ENCODE peak calls at places on chromosome 7, in seven cellular contexts. G is activated naive CD4-positive, alpha-beta T cell treated with anti-CD3 and anti-CD28 coated beads for 36 hours; H is epithelial cell of esophagus; D is germinal center; Z is GM19239; X is Calu3; E is H7. Y is an unnamed sample.

GRCh38 chr7:41010967-41011366 is 691.9 kb downstream of the INHBA start:
- DNase-seq in G (no peak), H (peak; percentile 8), D (no peak), Z (no peak), X (no peak), E (no peak), Y (no peak)

GRCh38 chr7:1809601-1810258 is 139.7 kb downstream of the ELFN1 start:
- DNase-seq in G (no peak), H (no peak), D (no peak), Z (no peak), X (no peak), E (peak; percentile 59), Y (no peak)

GRCh38 chr7:80659120-80660055 is 20.9 kb downstream of the CD36 start:
- DNase-seq in G (no peak), H (peak; percentile 43), D (peak; percentile 2), Z (no peak), X (no peak), E (peak; percentile 1), Y (peak; percentile 23)

GRCh38 chr7:150502519-150502918 is 12.2 kb upstream of the GIMAP7 start:
- DNase-seq in G (peak; percentile 69), H (no peak), D (no peak), Z (no peak), X (no peak), E (no peak), Y (no peak)

GRCh38 chr7:131556912-131557457 is 557 bp upstream of the PODXL start:
- DNase-seq in G (no peak), H (no peak), D (no peak), Z (no peak), X (no peak), E (no peak), Y (no peak)

GRCh38 chr7:114622189-114622588 is 207.6 kb downstream of the FOXP2 start:
- DNase-seq in G (no peak), H (no peak), D (no peak), Z (no peak), X (no peak), E (no peak), Y (no peak)

GRCh38 chr7:158428842-158429753 is 158.5 kb downstream of the PTPRN2 start:
- DNase-seq in G (no peak), H (no peak), D (no peak), Z (no peak), X (no peak), E (peak; percentile 62), Y (no peak)

GRCh38 chr7:121099572-121099971 is 111.1 kb downstream of the CPED1 start:
- DNase-seq in G (no peak), H (no peak), D (no peak), Z (no peak), X (no peak), E (peak; percentile 1), Y (no peak)

GRCh38 chr7:82722946-82723345 is 279.4 kb upstream of the CACNA2D1 start:
- DNase-seq in G (no peak), H (no peak), D (no peak), Z (no peak), X (no peak), E (no peak), Y (no peak)

GRCh38 chr7:78368781-78369180 is 570.2 kb downstream of the PHTF2 start:
- DNase-seq in G (no peak), H (no peak), D (no peak), Z (no peak), X (no peak), E (no peak), Y (no peak)

GRCh38 chr7:117673839-117674238 is 194.0 kb downstream of the CFTR start:
- DNase-seq in G (no peak), H (peak; percentile 61), D (no peak), Z (no peak), X (no peak), E (no peak), Y (peak; percentile 29)

GRCh38 chr7:42456267-42456666 is 219.3 kb upstream of the GLI3 start:
- DNase-seq in G (no peak), H (no peak), D (no peak), Z (no peak), X (no peak), E (no peak), Y (no peak)

GRCh38 chr7:106793015-106793651 is 71.9 kb upstream of the PIK3CG start:
- DNase-seq in G (peak; percentile 54), H (peak; percentile 47), D (peak; percentile 45), Z (peak; percentile 18), X (peak; percentile 53), E (peak; percentile 30), Y (peak; percentile 41)

GRCh38 chr7:101470668-101471067 is 108.0 kb downstream of the COL26A1 start:
- DNase-seq in G (no peak), H (no peak), D (no peak), Z (no peak), X (no peak), E (no peak), Y (no peak)

Y was measured in GM20000.